ENCODE peak calls at places on chromosomes 3 and 15, in seven cellular contexts. I is cardiac fibroblast; A is neural progenitor cell; L is uterus; J is brain microvascular endothelial cell; Z is CD8-positive, alpha-beta T cell; O is left kidney. P is an unnamed sample.

GRCh38 chr15:88177451-88177850 is 79.1 kb downstream of the NTRK3 start:
- DNase-seq in Z (no peak), L (no peak), A (no peak), J (no peak), I (no peak), O (no peak), P (no peak)

GRCh38 chr3:44418549-44418948 is 58.9 kb downstream of the ZNF445 start:
- DNase-seq in I (no peak), O (no peak), A (peak), Z (no peak), L (no peak), J (no peak), P (no peak)

GRCh38 chr3:193732391-193732790 is 139.4 kb downstream of the OPA1 start:
- DNase-seq in I (peak), J (peak), A (no peak), O (peak), L (no peak), Z (no peak), P (peak)

GRCh38 chr15:64763874-64764273 is 11.5 kb downstream of the RBPMS2 start:
- DNase-seq in L (no peak), O (no peak), I (no peak), A (no peak), Z (no peak), J (no peak), P (no peak)

GRCh38 chr3:59251899-59252298 is 202.1 kb upstream of the CFAP20DC start:
- DNase-seq in I (no peak), Z (no peak), L (no peak), A (no peak), O (no peak), J (no peak), P (no peak)

GRCh38 chr15:90564109-90564508 is 34.4 kb downstream of the CRTC3 start:
- DNase-seq in Z (no peak), L (no peak), J (no peak), O (no peak), A (no peak), I (no peak), P (no peak)

GRCh38 chr3:53818221-53819162 is 27.7 kb downstream of the CHDH start:
- DNase-seq in L (no peak), O (no peak), A (no peak), I (no peak), J (no peak), Z (no peak), P (no peak)

GRCh38 chr3:127628788-127629456 is at the start of gene PODXL2:
- DNase-seq in I (peak), A (peak), J (no peak), L (no peak), O (peak), Z (peak), P (peak)

GRCh38 chr3:123695731-123696640 is 111.1 kb upstream of the HACD2 start:
- DNase-seq in A (no peak), Z (no peak), O (peak), L (no peak), I (no peak), J (no peak), P (no peak)

GRCh38 chr3:32313723-32314473 is 75.4 kb downstream of the CMTM8 start:
- DNase-seq in L (no peak), J (peak), O (no peak), I (peak), Z (no peak), A (no peak), P (peak)

P was measured in LHCN-M2.